ENCODE peak calls at places on chromosomes 7 and 10, in nine cellular contexts. One of them, this sample, is unnamed.

GRCh38 chr10:84269773-84270172 is 24.9 kb downstream of the RGR start:
- DNase-seq in prostate gland: no peak
- DNase-seq in neural progenitor cell: no peak
- DNase-seq in IMR-90: peak; percentile 92
- DNase-seq in hepatocyte: no peak
- DNase-seq in GM23338: no peak
- DNase-seq in stomach: no peak
- DNase-seq in PC-3: peak; percentile 83
- DNase-seq in spleen: no peak
- DNase-seq in this sample: no peak

GRCh38 chr7:117071597-117071996 is 118.3 kb downstream of the ST7 start:
- DNase-seq in IMR-90: no peak
- DNase-seq in GM23338: no peak
- DNase-seq in prostate gland: no peak
- DNase-seq in PC-3: no peak
- DNase-seq in hepatocyte: no peak
- DNase-seq in spleen: no peak
- DNase-seq in neural progenitor cell: no peak
- DNase-seq in stomach: no peak
- DNase-seq in this sample: no peak

GRCh38 chr7:105261689-105262088 is 127.0 kb downstream of the SRPK2 start:
- DNase-seq in IMR-90: peak; percentile 35
- DNase-seq in prostate gland: no peak
- DNase-seq in hepatocyte: no peak
- DNase-seq in spleen: no peak
- DNase-seq in neural progenitor cell: no peak
- DNase-seq in PC-3: peak; percentile 72
- DNase-seq in stomach: no peak
- DNase-seq in GM23338: no peak
- DNase-seq in this sample: no peak

GRCh38 chr7:78165454-78165853 is 366.9 kb downstream of the PHTF2 start:
- DNase-seq in PC-3: no peak
- DNase-seq in neural progenitor cell: no peak
- DNase-seq in hepatocyte: no peak
- DNase-seq in IMR-90: no peak
- DNase-seq in spleen: no peak
- DNase-seq in GM23338: peak; percentile 56
- DNase-seq in stomach: no peak
- DNase-seq in prostate gland: no peak
- DNase-seq in this sample: no peak

GRCh38 chr10:8044908-8045727 is 9.4 kb upstream of the GATA3 start:
- DNase-seq in IMR-90: no peak
- DNase-seq in stomach: no peak
- DNase-seq in prostate gland: no peak
- DNase-seq in GM23338: peak; percentile 82
- DNase-seq in neural progenitor cell: peak; percentile 72
- DNase-seq in hepatocyte: peak; percentile 25
- DNase-seq in PC-3: no peak
- DNase-seq in spleen: no peak
- DNase-seq in this sample: peak; percentile 89

GRCh38 chr10:75654171-75654772 is 222.8 kb downstream of the LRMDA start:
- DNase-seq in IMR-90: no peak
- DNase-seq in PC-3: peak; percentile 99
- DNase-seq in prostate gland: no peak
- DNase-seq in neural progenitor cell: no peak
- DNase-seq in spleen: no peak
- DNase-seq in stomach: no peak
- DNase-seq in hepatocyte: no peak
- DNase-seq in GM23338: no peak
- DNase-seq in this sample: no peak

GRCh38 chr10:121244791-121245190 is 353.5 kb downstream of the FGFR2 start:
- DNase-seq in IMR-90: no peak
- DNase-seq in spleen: no peak
- DNase-seq in PC-3: no peak
- DNase-seq in GM23338: no peak
- DNase-seq in neural progenitor cell: no peak
- DNase-seq in hepatocyte: no peak
- DNase-seq in prostate gland: no peak
- DNase-seq in stomach: no peak
- DNase-seq in this sample: no peak

GRCh38 chr7:131488361-131488760 is 68.1 kb downstream of the PODXL start:
- DNase-seq in IMR-90: no peak
- DNase-seq in prostate gland: no peak
- DNase-seq in spleen: no peak
- DNase-seq in hepatocyte: no peak
- DNase-seq in PC-3: peak; percentile 46
- DNase-seq in neural progenitor cell: no peak
- DNase-seq in GM23338: peak; percentile 45
- DNase-seq in stomach: no peak
- DNase-seq in this sample: no peak

GRCh38 chr10:26440091-26440445 is 1.9 kb downstream of the APBB1IP start:
- DNase-seq in GM23338: no peak
- DNase-seq in hepatocyte: no peak
- DNase-seq in spleen: no peak
- DNase-seq in PC-3: no peak
- DNase-seq in stomach: no peak
- DNase-seq in prostate gland: no peak
- DNase-seq in neural progenitor cell: no peak
- DNase-seq in IMR-90: no peak
- DNase-seq in this sample: no peak

GRCh38 chr10:21329995-21330627 is 195.4 kb downstream of the SKIDA1 start:
- DNase-seq in IMR-90: peak; percentile 92
- DNase-seq in stomach: no peak
- DNase-seq in neural progenitor cell: no peak
- DNase-seq in prostate gland: no peak
- DNase-seq in GM23338: no peak
- DNase-seq in hepatocyte: peak; percentile 63
- DNase-seq in PC-3: peak; percentile 79
- DNase-seq in spleen: no peak
- DNase-seq in this sample: no peak

GRCh38 chr7:93249749-93250148 is 17.6 kb downstream of the VPS50 start:
- DNase-seq in spleen: no peak
- DNase-seq in prostate gland: no peak
- DNase-seq in neural progenitor cell: peak; percentile 49
- DNase-seq in PC-3: no peak
- DNase-seq in IMR-90: peak; percentile 25
- DNase-seq in GM23338: peak; percentile 47
- DNase-seq in stomach: no peak
- DNase-seq in hepatocyte: peak; percentile 57
- DNase-seq in this sample: no peak

GRCh38 chr10:79136227-79137005 is 67.7 kb downstream of the ZMIZ1 start:
- DNase-seq in PC-3: no peak
- DNase-seq in spleen: no peak
- DNase-seq in prostate gland: no peak
- DNase-seq in GM23338: no peak
- DNase-seq in neural progenitor cell: no peak
- DNase-seq in IMR-90: no peak
- DNase-seq in stomach: no peak
- DNase-seq in hepatocyte: no peak
- DNase-seq in this sample: no peak

GRCh38 chr10:79188154-79188763 is 119.5 kb downstream of the ZMIZ1 start:
- DNase-seq in hepatocyte: peak; percentile 56
- DNase-seq in neural progenitor cell: no peak
- DNase-seq in stomach: no peak
- DNase-seq in spleen: peak; percentile 76
- DNase-seq in GM23338: no peak
- DNase-seq in IMR-90: no peak
- DNase-seq in PC-3: no peak
- DNase-seq in prostate gland: no peak
- DNase-seq in this sample: no peak

GRCh38 chr10:73803680-73804286 is 7.6 kb downstream of the NDST2 start:
- DNase-seq in spleen: no peak
- DNase-seq in IMR-90: no peak
- DNase-seq in stomach: no peak
- DNase-seq in hepatocyte: no peak
- DNase-seq in GM23338: no peak
- DNase-seq in PC-3: no peak
- DNase-seq in neural progenitor cell: no peak
- DNase-seq in prostate gland: no peak
- DNase-seq in this sample: no peak
- H3K36me3 ChIP-seq in spleen: peaks cover 100% of the 10 kb centered on the region
- H3K36me3 ChIP-seq in IMR-90: peaks cover 82% of the 10 kb centered on the region
- H3K36me3 ChIP-seq in stomach: peaks cover 98% of the 10 kb centered on the region
- H3K36me3 ChIP-seq in hepatocyte: no peaks in the 10 kb centered on the region
- H3K36me3 ChIP-seq in GM23338: peaks cover 3% of the 10 kb centered on the region
- H3K36me3 ChIP-seq in PC-3: peaks cover 67% of the 10 kb centered on the region
- H3K36me3 ChIP-seq in neural progenitor cell: no peaks in the 10 kb centered on the region
- H3K36me3 ChIP-seq in prostate gland: peaks cover 20% of the 10 kb centered on the region
- H3K36me3 ChIP-seq in this sample: peaks cover 39% of the 10 kb centered on the region

GRCh38 chr10:123889821-123890220 is 1.8 kb downstream of the CPXM2 start:
- DNase-seq in PC-3: no peak
- DNase-seq in stomach: no peak
- DNase-seq in spleen: no peak
- DNase-seq in neural progenitor cell: no peak
- DNase-seq in prostate gland: no peak
- DNase-seq in GM23338: no peak
- DNase-seq in hepatocyte: no peak
- DNase-seq in IMR-90: no peak
- DNase-seq in this sample: no peak

GRCh38 chr10:123890246-123890645 is 1.4 kb downstream of the CPXM2 start:
- DNase-seq in PC-3: no peak
- DNase-seq in stomach: no peak
- DNase-seq in neural progenitor cell: no peak
- DNase-seq in spleen: no peak
- DNase-seq in GM23338: no peak
- DNase-seq in IMR-90: no peak
- DNase-seq in hepatocyte: no peak
- DNase-seq in prostate gland: no peak
- DNase-seq in this sample: no peak

GRCh38 chr10:123891147-123892011 is at the start of gene CPXM2:
- DNase-seq in prostate gland: no peak
- DNase-seq in stomach: no peak
- DNase-seq in hepatocyte: peak; percentile 15
- DNase-seq in spleen: no peak
- DNase-seq in neural progenitor cell: peak; percentile 47
- DNase-seq in GM23338: peak; percentile 75
- DNase-seq in PC-3: no peak
- DNase-seq in IMR-90: no peak
- DNase-seq in this sample: peak; percentile 89

GRCh38 chr10:123888751-123889150 is 2.9 kb downstream of the CPXM2 start:
- DNase-seq in hepatocyte: no peak
- DNase-seq in stomach: no peak
- DNase-seq in IMR-90: no peak
- DNase-seq in prostate gland: no peak
- DNase-seq in GM23338: no peak
- DNase-seq in spleen: no peak
- DNase-seq in PC-3: no peak
- DNase-seq in neural progenitor cell: no peak
- DNase-seq in this sample: no peak

DNA sequence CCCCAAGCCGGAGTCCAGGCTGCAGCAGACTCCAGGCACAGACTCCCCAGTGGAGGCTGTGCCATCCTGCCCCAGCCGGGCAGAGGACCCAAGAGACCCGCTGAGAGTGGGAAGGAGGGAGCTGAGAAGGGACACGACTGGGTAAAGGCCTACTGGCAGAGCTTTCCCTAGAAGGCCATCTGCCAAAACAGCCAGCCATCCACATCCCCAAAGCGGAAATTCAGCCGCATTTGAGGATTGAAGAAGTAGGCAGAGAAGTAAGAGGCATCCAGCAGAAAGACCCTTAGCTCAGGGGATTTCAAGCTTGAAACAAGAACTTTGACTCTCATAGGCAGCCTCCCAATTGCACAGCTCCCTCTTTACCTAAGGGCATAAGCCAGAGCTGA is 853 bp downstream of the CPXM2 start:
- DNase-seq in neural progenitor cell: no peak
- DNase-seq in hepatocyte: no peak
- DNase-seq in spleen: no peak
- DNase-seq in IMR-90: no peak
- DNase-seq in prostate gland: no peak
- DNase-seq in stomach: no peak
- DNase-seq in PC-3: no peak
- DNase-seq in GM23338: no peak
- DNase-seq in this sample: peak; percentile 55
- H3K4me3 ChIP-seq in neural progenitor cell: peak overlapping the region; percentile 51
- H3K4me3 ChIP-seq in hepatocyte: no peak overlapping the region
- H3K4me3 ChIP-seq in spleen: peak overlapping the region; percentile 43
- H3K4me3 ChIP-seq in IMR-90: no peak overlapping the region
- H3K4me3 ChIP-seq in prostate gland: peak overlapping the region; percentile 19
- H3K4me3 ChIP-seq in stomach: peak overlapping the region; percentile 51
- H3K4me3 ChIP-seq in PC-3: no peak overlapping the region
- H3K4me3 ChIP-seq in GM23338: peak overlapping the region; percentile 81
- H3K4me3 ChIP-seq in this sample: peak overlapping the region; percentile 53

DNA sequence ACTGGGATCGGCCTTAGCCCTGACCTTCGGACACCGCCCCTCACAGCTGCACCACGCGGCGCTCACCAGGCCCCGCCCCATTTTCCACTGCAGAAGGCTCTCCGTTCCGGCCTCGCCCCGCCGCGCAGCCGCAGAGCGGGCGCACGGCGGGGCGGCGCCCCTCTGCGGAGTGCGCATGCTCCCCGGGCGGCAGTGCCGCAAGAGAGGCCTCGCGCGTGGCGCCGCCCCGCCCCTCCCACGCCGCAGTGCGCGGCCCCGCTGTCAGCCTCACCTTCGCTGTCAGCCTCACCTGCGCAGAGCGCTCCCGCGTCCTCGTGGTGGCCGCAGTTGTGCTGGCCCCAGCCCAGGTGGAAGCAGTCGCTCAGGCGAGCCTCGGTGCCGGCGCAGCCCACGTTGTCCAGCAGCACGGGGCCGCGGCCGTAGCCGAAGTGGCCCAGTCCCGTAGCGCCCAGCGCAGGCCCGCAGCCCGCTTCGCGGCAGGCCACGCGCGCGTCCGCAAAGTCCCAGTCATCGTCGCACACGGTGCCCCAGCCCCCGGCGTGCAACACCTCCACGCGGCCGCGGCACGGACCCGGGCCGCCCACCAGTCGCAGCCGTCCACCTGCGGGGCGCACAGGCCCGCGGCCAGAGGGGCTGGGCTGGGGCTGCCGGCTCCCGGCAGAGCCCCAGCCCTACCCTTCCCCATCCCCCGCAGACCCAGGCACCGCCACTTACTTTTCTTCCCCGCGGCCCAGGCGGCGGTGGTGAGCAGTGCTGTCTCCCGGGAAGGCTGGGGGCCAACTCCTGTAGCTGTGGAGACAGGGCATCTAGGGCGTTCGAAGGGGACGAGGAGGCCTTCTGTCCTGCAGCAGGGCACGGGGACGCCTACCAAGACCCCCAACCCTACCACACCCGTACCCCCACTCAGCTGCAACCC is 16.1 kb downstream of the SSC4D start:
- DNase-seq in IMR-90: peak; percentile 71
- DNase-seq in neural progenitor cell: peak; percentile 87
- DNase-seq in prostate gland: peak; percentile 86
- DNase-seq in spleen: peak; percentile 97
- DNase-seq in GM23338: peak; percentile 97
- DNase-seq in stomach: peak; percentile 95
- DNase-seq in hepatocyte: peak; percentile 97
- DNase-seq in PC-3: peak; percentile 93
- DNase-seq in this sample: peak; percentile 97
- H3K36me3 ChIP-seq in IMR-90: no peaks in the 10 kb centered on the region
- H3K36me3 ChIP-seq in neural progenitor cell: no peaks in the 10 kb centered on the region
- H3K36me3 ChIP-seq in prostate gland: no peaks in the 10 kb centered on the region
- H3K36me3 ChIP-seq in spleen: no peaks in the 10 kb centered on the region
- H3K36me3 ChIP-seq in GM23338: no peaks in the 10 kb centered on the region
- H3K36me3 ChIP-seq in stomach: no peaks in the 10 kb centered on the region
- H3K36me3 ChIP-seq in hepatocyte: no peaks in the 10 kb centered on the region
- H3K36me3 ChIP-seq in PC-3: no peaks in the 10 kb centered on the region
- H3K36me3 ChIP-seq in this sample: no peaks in the 10 kb centered on the region

GRCh38 chr10:72254891-72255568 is 18.7 kb upstream of the DDIT4 start:
- DNase-seq in PC-3: no peak
- DNase-seq in hepatocyte: peak; percentile 84
- DNase-seq in neural progenitor cell: peak; percentile 80
- DNase-seq in IMR-90: peak; percentile 57
- DNase-seq in GM23338: peak; percentile 87
- DNase-seq in spleen: peak; percentile 92
- DNase-seq in stomach: peak; percentile 93
- DNase-seq in prostate gland: peak; percentile 94
- DNase-seq in this sample: peak; percentile 91
- H3K4me3 ChIP-seq in PC-3: no peak overlapping the region
- H3K4me3 ChIP-seq in hepatocyte: no peak overlapping the region
- H3K4me3 ChIP-seq in neural progenitor cell: no peak overlapping the region
- H3K4me3 ChIP-seq in IMR-90: no peak overlapping the region
- H3K4me3 ChIP-seq in GM23338: peak overlapping the region; percentile 43
- H3K4me3 ChIP-seq in spleen: no peak overlapping the region
- H3K4me3 ChIP-seq in stomach: no peak overlapping the region
- H3K4me3 ChIP-seq in prostate gland: no peak overlapping the region
- H3K4me3 ChIP-seq in this sample: no peak overlapping the region

This sample was measured in H7.